ENCODE peak calls at places on chromosomes 1 and 21, in four cellular contexts. P, Y, F and N are unnamed samples.

GRCh38 chr21:39096754-39097153 is 86.5 kb downstream of the PSMG1 start:
- DNase-seq in P (no peak), Y (peak; percentile 18), F (no peak), N (peak; percentile 26)

GRCh38 chr21:41634858-41635257 is 126.9 kb upstream of the TMPRSS2 start:
- DNase-seq in P (no peak), Y (no peak), F (no peak), N (no peak)

GRCh38 chr1:15816674-15817073 is 9.2 kb upstream of the UQCRHL start:
- DNase-seq in P (no peak), Y (no peak), F (no peak), N (no peak)

GRCh38 chr1:97630281-97630680 is 290.6 kb downstream of the DPYD start:
- DNase-seq in P (peak; percentile 1), Y (peak; percentile 11), F (no peak), N (peak; percentile 36)

GRCh38 chr1:113429461-113430153 is 39.3 kb downstream of the MAGI3 start:
- DNase-seq in P (no peak), Y (no peak), F (no peak), N (no peak)

GRCh38 chr1:154821083-154821482 is 49.0 kb downstream of the KCNN3 start:
- DNase-seq in P (no peak), Y (no peak), F (no peak), N (no peak)

GRCh38 chr1:180131510-180131909 is 23.2 kb upstream of the QSOX1 start:
- DNase-seq in P (no peak), Y (no peak), F (no peak), N (no peak)

GRCh38 chr1:226404063-226404903 is 3.6 kb downstream of the PARP1 start:
- DNase-seq in P (no peak), Y (no peak), F (no peak), N (peak; percentile 71)

GRCh38 chr1:111193712-111194480 is 6.5 kb downstream of the DENND2D start:
- DNase-seq in P (no peak), Y (no peak), F (no peak), N (no peak)

GRCh38 chr1:206886831-206887230 is 10.4 kb upstream of the IL24 start:
- DNase-seq in P (peak; percentile 88), Y (no peak), F (no peak), N (no peak)

GRCh38 chr1:113109908-113110554 is 37.0 kb downstream of the LRIG2 start:
- DNase-seq in P (peak; percentile 31), Y (no peak), F (no peak), N (no peak)

GRCh38 chr21:35635261-35635660 is 425.1 kb downstream of the SETD4 start:
- DNase-seq in P (no peak), Y (no peak), F (no peak), N (no peak)

GRCh38 chr1:117646956-117647355 is 41.1 kb downstream of the TENT5C start:
- DNase-seq in P (no peak), Y (no peak), F (no peak), N (no peak)

GRCh38 chr1:183228650-183229220 is 42.7 kb downstream of the LAMC2 start:
- DNase-seq in P (peak; percentile 67), Y (no peak), F (no peak), N (no peak)

GRCh38 chr1:204363335-204364114 is 3.8 kb upstream of the PLEKHA6 start:
- DNase-seq in P (peak; percentile 90), Y (peak; percentile 84), F (peak; percentile 70), N (peak; percentile 79)